ENCODE peak calls at places on chromosome 2, in eight cellular contexts. B is K562, K is neural progenitor cell, I is endodermal cell, A is WERI-Rb-1, N is colonic mucosa, Q is thoracic aorta, F is OCI-LY7. C is an unnamed sample.

GRCh38 chr2:215003001-215003400 is 135.4 kb downstream of the ABCA12 start:
- DNase-seq in I (no peak), Q (no peak), B (no peak), A (no peak), N (no peak), F (no peak), K (peak; percentile 14), C (no peak)

GRCh38 chr2:96856776-96857673 is 791 bp downstream of the ANKRD39 start:
- DNase-seq in A (no peak), I (peak; percentile 75), N (peak; percentile 58), K (peak; percentile 44), F (peak; percentile 81), B (peak; percentile 68), Q (no peak), C (peak; percentile 23)

GRCh38 chr2:88874063-88874657 is 182.7 kb downstream of the RPIA start:
- DNase-seq in B (peak; percentile 71), A (peak; percentile 31), K (peak; percentile 20), N (peak; percentile 39), I (peak; percentile 47), F (peak; percentile 72), Q (no peak), C (no peak)

GRCh38 chr2:221241072-221241471 is 331.0 kb downstream of the EPHA4 start:
- DNase-seq in A (no peak), F (no peak), I (no peak), B (no peak), N (no peak), K (no peak), Q (no peak), C (no peak)

GRCh38 chr2:207256026-207256425 is 90.3 kb upstream of the KLF7 start:
- DNase-seq in Q (no peak), I (no peak), F (no peak), B (no peak), N (no peak), A (no peak), K (no peak), C (no peak)

GRCh38 chr2:15031745-15032240 is 399.3 kb downstream of the LRATD1 start:
- DNase-seq in N (no peak), I (peak; percentile 76), B (no peak), Q (no peak), K (peak; percentile 41), A (peak; percentile 45), F (peak; percentile 13), C (no peak)

GRCh38 chr2:35822716-35823115 is 532.9 kb upstream of the CRIM1 start:
- DNase-seq in B (no peak), A (no peak), Q (no peak), F (no peak), N (no peak), K (peak; percentile 83), I (peak; percentile 80), C (no peak)

GRCh38 chr2:123521868-123522267 is 503.2 kb upstream of the CNTNAP5 start:
- DNase-seq in Q (no peak), A (no peak), N (no peak), B (no peak), I (no peak), K (no peak), F (no peak), C (no peak)

GRCh38 chr2:134623796-134624195 is 95.0 kb downstream of the TMEM163 start:
- DNase-seq in Q (no peak), A (no peak), B (no peak), F (no peak), I (no peak), N (no peak), K (no peak), C (no peak)

GRCh38 chr2:240451108-240451611 is 15.7 kb downstream of the GPC1 start:
- DNase-seq in I (no peak), N (no peak), Q (no peak), A (no peak), F (no peak), B (no peak), K (no peak), C (peak; percentile 49)

GRCh38 chr2:129233751-129234406 is 745.6 kb upstream of the RAB6C start:
- DNase-seq in K (peak; percentile 52), F (no peak), B (no peak), A (peak; percentile 30), I (no peak), N (no peak), Q (no peak), C (no peak)

GRCh38 chr2:48039209-48039990 is 133.1 kb upstream of the FBXO11 start:
- DNase-seq in B (no peak), K (no peak), I (no peak), N (no peak), Q (no peak), F (no peak), A (no peak), C (no peak)

GRCh38 chr2:145927398-145927951 is 1407.6 kb upstream of the ZEB2 start:
- DNase-seq in Q (no peak), A (no peak), F (no peak), B (no peak), I (no peak), N (no peak), K (no peak), C (no peak)

GRCh38 chr2:10559101-10559500 is 111.0 kb upstream of the ODC1 start:
- DNase-seq in B (no peak), Q (no peak), F (no peak), K (no peak), I (no peak), N (no peak), A (no peak), C (no peak)

GRCh38 chr2:150570712-150571111 is 83.2 kb upstream of the RND3 start:
- DNase-seq in Q (no peak), I (no peak), F (no peak), K (no peak), N (no peak), A (no peak), B (no peak), C (no peak)

GRCh38 chr2:215465246-215465645 is 29.4 kb upstream of the FN1 start:
- DNase-seq in K (no peak), Q (no peak), I (no peak), A (no peak), B (no peak), F (no peak), N (no peak), C (no peak)

GRCh38 chr2:80548469-80548868 is 243.9 kb upstream of the LRRTM1 start:
- DNase-seq in A (no peak), F (no peak), B (no peak), I (peak; percentile 51), N (no peak), Q (no peak), K (no peak), C (peak; percentile 82)

GRCh38 chr2:238081150-238081549 is 19.0 kb upstream of the ESPNL start:
- DNase-seq in A (no peak), F (no peak), Q (no peak), I (no peak), B (no peak), K (no peak), N (no peak), C (no peak)

GRCh38 chr2:231985823-231986261 is 24.3 kb downstream of the DIS3L2 start:
- DNase-seq in K (peak; percentile 45), A (no peak), Q (no peak), N (no peak), I (peak; percentile 85), F (no peak), B (peak; percentile 89), C (no peak)

GRCh38 chr2:223896751-223897320 is 48.3 kb downstream of the WDFY1 start:
- DNase-seq in Q (no peak), F (peak; percentile 63), N (no peak), K (no peak), I (no peak), B (no peak), A (no peak), C (no peak)

GRCh38 chr2:52334185-52334584 is 1302.3 kb upstream of the NRXN1 start:
- DNase-seq in I (no peak), F (no peak), K (no peak), Q (no peak), B (no peak), N (no peak), A (no peak), C (no peak)

GRCh38 chr2:52336951-52337350 is 1305.0 kb upstream of the NRXN1 start:
- DNase-seq in A (no peak), F (no peak), K (no peak), Q (no peak), I (no peak), B (no peak), N (no peak), C (no peak)

GRCh38 chr2:52340185-52340584 is 1308.3 kb upstream of the NRXN1 start:
- DNase-seq in I (peak; percentile 68), F (no peak), A (no peak), K (peak; percentile 24), Q (no peak), B (no peak), N (no peak), C (no peak)

DNA sequence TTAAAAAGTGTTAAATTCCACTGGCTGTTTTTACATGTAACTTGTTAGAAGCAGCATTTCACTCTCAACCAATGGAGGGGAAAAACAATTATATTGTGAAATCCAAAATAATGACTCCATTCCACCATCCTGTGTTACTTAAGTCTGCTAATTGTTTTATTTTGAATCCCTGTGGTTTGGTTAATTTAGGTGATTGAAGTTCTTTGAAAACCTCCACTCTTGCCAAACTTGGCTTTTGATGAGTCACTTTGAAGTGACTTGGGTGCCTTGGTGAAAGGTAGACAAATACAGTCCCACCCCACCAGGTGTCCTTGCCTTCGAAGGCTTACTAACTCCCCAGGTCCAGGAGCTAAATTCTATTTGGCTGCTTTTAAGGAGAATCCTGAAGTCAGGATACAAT is 1303.8 kb upstream of the NRXN1 start:
- DNase-seq in Q (no peak), F (no peak), I (peak; percentile 74), K (no peak), B (no peak), N (no peak), A (no peak), C (no peak)
- H3K9me3 ChIP-seq in Q (no peaks in the 10 kb centered on the region), F (no peaks in the 10 kb centered on the region), I (no peaks in the 10 kb centered on the region), K (no peaks in the 10 kb centered on the region), B (no peaks in the 10 kb centered on the region), N (no peaks in the 10 kb centered on the region), A (no peaks in the 10 kb centered on the region), C (no peaks in the 10 kb centered on the region)

DNA sequence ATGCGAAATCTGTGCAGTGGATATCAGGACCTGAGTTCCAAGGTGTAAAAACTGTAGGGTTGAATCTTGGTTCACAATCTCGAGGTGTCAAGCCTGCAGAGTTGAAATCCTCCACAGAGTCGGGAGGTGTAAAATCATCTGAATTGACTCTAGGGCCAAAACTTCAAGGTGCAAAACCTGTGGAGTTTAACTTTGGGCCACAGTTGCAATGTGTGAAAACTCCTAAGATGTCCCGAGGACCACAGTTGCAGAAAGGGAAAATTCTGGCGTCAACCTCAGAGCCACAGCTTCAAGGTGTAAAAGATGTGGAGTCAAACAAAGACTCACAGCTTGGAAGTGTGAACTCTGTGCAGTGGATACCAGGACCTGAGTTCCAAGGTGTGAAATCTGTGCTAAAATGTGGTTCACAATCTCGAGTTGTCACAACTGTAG is 9.8 kb upstream of the ZNF512 start:
- DNase-seq in Q (no peak), F (no peak), I (no peak), A (no peak), K (no peak), B (no peak), N (no peak), C (no peak)
- H3K9me3 ChIP-seq in Q (peaks cover 9% of the 10 kb centered on the region), F (no peaks in the 10 kb centered on the region), I (peaks cover 21% of the 10 kb centered on the region), A (peaks cover 14% of the 10 kb centered on the region), K (no peaks in the 10 kb centered on the region), B (no peaks in the 10 kb centered on the region), N (no peaks in the 10 kb centered on the region), C (peaks cover 55% of the 10 kb centered on the region)

GRCh38 chr2:95143838-95144237 is 15.8 kb downstream of the ZNF514 start:
- DNase-seq in F (no peak), K (no peak), A (no peak), I (no peak), N (no peak), Q (no peak), B (no peak), C (no peak)
- H3K9me3 ChIP-seq in F (peaks cover 7% of the 10 kb centered on the region), K (peaks cover 40% of the 10 kb centered on the region), A (peaks cover 23% of the 10 kb centered on the region), I (peaks cover 89% of the 10 kb centered on the region), N (peaks cover 11% of the 10 kb centered on the region), Q (peaks cover 76% of the 10 kb centered on the region), B (peaks cover 8% of the 10 kb centered on the region), C (peaks cover 4% of the 10 kb centered on the region)

GRCh38 chr2:118849226-118850170 is 2.0 kb upstream of the EN1 start:
- DNase-seq in F (no peak), N (no peak), K (peak; percentile 41), Q (no peak), A (no peak), B (no peak), I (peak; percentile 57), C (no peak)
- H3K9me3 ChIP-seq in F (no peaks in the 10 kb centered on the region), N (no peaks in the 10 kb centered on the region), K (no peaks in the 10 kb centered on the region), Q (no peaks in the 10 kb centered on the region), A (no peaks in the 10 kb centered on the region), B (no peaks in the 10 kb centered on the region), I (no peaks in the 10 kb centered on the region), C (no peaks in the 10 kb centered on the region)